ENCODE peak calls at places on chromosome 22, in five cellular contexts. I is psoas muscle, H is tibial artery, F is testis, Q is IMR-90. G is an unnamed sample. For H3K36me3, the result is how much of the 10 kb centered on the place peaks cover.

GRCh38 chr22:42439821-42440674 is 7.8 kb upstream of the NFAM1 start:
- DNase-seq in H (peak), Q (peak), I (peak), F (no peak), G (no peak)

GRCh38 chr22:25702046-25702445 is 39.9 kb upstream of the MYO18B start:
- DNase-seq in Q (peak), H (no peak), F (no peak), I (no peak), G (peak)

GRCh38 chr22:38412435-38413084 is 42.4 kb downstream of the KCNJ4 start:
- DNase-seq in F (peak), Q (no peak), H (no peak), I (peak), G (no peak)

GRCh38 chr22:38317995-38318715 is 922 bp upstream of the CSNK1E start:
- DNase-seq in F (peak), I (peak), Q (peak), H (peak), G (peak)

GRCh38 chr22:36541831-36542391 is 12.9 kb upstream of the EIF3D start:
- DNase-seq in I (no peak), H (no peak), F (no peak), Q (peak), G (peak)

GRCh38 chr22:48004038-48004437 is 1241.6 kb downstream of the TBC1D22A start:
- DNase-seq in Q (no peak), I (no peak), F (no peak), H (no peak), G (no peak)

GRCh38 chr22:19238900-19239299 is 52.6 kb downstream of the CLTCL1 start:
- DNase-seq in H (no peak), F (no peak), I (no peak), Q (no peak), G (no peak)

GRCh38 chr22:48204296-48204695 is 1441.8 kb downstream of the TBC1D22A start:
- DNase-seq in Q (no peak), F (peak), I (no peak), H (no peak), G (no peak)

GRCh38 chr22:46244771-46245170 is 5.3 kb downstream of the CDPF1 start:
- DNase-seq in Q (no peak), H (no peak), I (peak), F (no peak), G (no peak)

GRCh38 chr22:37636186-37636948 is 3.1 kb upstream of the SH3BP1 start:
- DNase-seq in Q (peak), F (no peak), I (no peak), H (no peak), G (no peak)

GRCh38 chr22:26800858-26801257 is 143.5 kb downstream of the MIAT start:
- DNase-seq in H (no peak), Q (peak), F (no peak), I (no peak), G (no peak)

GRCh38 chr22:24968066-24968561 is 15.6 kb downstream of the KIAA1671 start:
- DNase-seq in I (peak), F (no peak), Q (no peak), H (no peak), G (no peak)

GRCh38 chr22:27809700-27810365 is 8.3 kb upstream of the MN1 start:
- DNase-seq in I (no peak), Q (no peak), F (no peak), H (no peak), G (no peak)
- TF ChIP-seq CTCF in I (no peak), Q (no peak), F (no peak), H (no peak), G (no peak)

GRCh38 chr22:23285236-23285635 is 104.9 kb downstream of the BCR start:
- DNase-seq in I (no peak), Q (no peak), F (no peak), H (no peak), G (no peak)
- H3K36me3 ChIP-seq in I (under half), Q (under half), F (under half), H (half or more), G (under half)

DNA sequence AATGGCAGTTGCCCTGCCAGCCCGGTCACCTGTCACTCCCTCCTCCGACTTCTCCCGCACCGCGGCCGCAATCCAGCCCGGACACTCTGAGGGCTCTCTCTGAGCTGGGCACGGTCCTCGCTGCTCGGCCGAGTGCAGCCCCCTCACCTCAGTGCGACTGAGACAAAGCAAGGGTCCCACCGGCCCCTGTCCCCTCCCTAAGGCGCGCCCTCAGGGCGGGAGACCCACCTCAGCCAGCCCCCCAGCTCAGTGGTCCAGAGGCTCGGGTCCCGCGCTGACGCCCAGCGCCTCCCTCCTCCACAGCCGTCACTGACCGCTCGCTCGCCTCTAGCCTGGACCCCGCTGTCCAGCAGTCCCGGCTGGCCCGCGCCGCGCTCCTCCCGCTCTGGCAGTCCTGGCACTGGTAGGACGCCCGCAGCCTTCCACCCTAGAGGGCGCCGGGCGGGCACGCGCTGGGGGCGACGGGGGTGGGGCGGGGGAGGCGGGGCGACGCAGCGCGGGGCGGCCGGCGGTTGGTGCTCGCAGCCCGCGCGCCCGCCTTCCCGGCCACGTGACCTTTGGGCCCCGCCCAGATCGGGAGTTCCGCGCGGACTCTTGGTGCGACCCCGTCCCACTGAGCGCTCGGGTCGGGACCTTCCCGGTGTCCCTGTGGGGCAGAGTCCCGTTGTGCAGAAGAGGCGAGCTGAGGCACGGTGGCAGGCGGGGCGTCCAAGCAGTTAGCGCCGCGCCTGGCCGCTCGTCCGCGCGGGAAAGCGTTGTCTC is 7.9 kb upstream of the L3MBTL2 start:
- DNase-seq in Q (peak), H (peak), I (peak), F (peak), G (no peak)
- TF ChIP-seq CTCF in Q (peak), H (no peak), I (no peak), F (no peak), G (no peak)

DNA sequence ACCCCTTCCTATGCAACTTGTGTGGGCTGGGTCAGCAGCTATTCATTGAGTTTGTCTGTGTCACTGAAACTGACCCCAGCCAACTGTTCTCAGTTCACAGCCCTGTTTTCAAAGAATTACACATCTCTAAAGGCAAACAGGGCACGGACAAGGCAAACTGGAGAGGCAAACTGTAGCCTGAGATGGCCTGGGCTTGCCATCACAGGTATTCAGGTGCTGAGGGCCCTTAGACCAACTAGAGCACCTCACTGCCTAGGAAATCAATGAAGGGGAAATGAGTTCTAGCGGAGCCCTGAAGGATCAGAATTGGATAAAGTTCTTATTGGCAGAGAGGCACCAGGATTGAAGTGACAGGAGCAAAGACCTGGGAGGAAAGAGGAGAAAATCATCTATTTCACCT is 24.0 kb downstream of the PIK3IP1 start:
- DNase-seq in I (no peak), Q (no peak), H (no peak), F (no peak), G (no peak)
- H3K36me3 ChIP-seq in I (half or more), Q (under half), H (half or more), F (under half), G (under half)

GRCh38 chr22:50338860-50339462 is 4.2 kb upstream of the PPP6R2 start:
- DNase-seq in F (no peak), I (no peak), H (no peak), Q (no peak), G (no peak)

GRCh38 chr22:50343541-50343935 is 411 bp downstream of the PPP6R2 start:
- DNase-seq in I (no peak), Q (no peak), F (no peak), H (no peak), G (no peak)

GRCh38 chr22:50340157-50340879 is 2.8 kb upstream of the PPP6R2 start:
- DNase-seq in I (no peak), H (no peak), Q (no peak), F (peak), G (no peak)

GRCh38 chr22:50342651-50343540 is at the start of gene PPP6R2:
- DNase-seq in Q (peak), I (peak), F (peak), H (peak), G (no peak)

GRCh38 chr22:50341977-50342650 is 1.0 kb upstream of the PPP6R2 start:
- DNase-seq in F (peak), H (peak), I (peak), Q (peak), G (peak)
- TF ChIP-seq CTCF in F (peak), H (peak), I (peak), Q (peak), G (peak)